ENCODE peak calls at places on chromosomes 5 and 9, in nine cellular contexts. V is AG08396; H is Ammon's horn; M is naive thymus-derived CD8-positive, alpha-beta T cell; D is skeletal muscle cell; J is Peyer's patch; S is effector memory CD8-positive, alpha-beta T cell; Z is activated CD8-positive, alpha-beta T cell treated with anti-CD3 and anti-CD28 coated beads for 36 hours; F is HEK293T. N is an unnamed sample.
A peak's percentile ranks its signal among the peaks of the same experiment; 100 is the strongest.

GRCh38 chr9:119360237-119360636 is 9.0 kb downstream of the BRINP1 start:
- DNase-seq in V (no peak), H (no peak), M (no peak), D (no peak), J (no peak), S (no peak), Z (no peak), F (no peak), N (no peak)

GRCh38 chr9:20212806-20213205 is 409.5 kb downstream of the MLLT3 start:
- DNase-seq in V (no peak), H (peak; percentile 52), M (no peak), D (no peak), J (no peak), S (no peak), Z (no peak), F (no peak), N (no peak)

GRCh38 chr5:173638631-173639030 is 22.2 kb upstream of the BOD1 start:
- DNase-seq in V (no peak), H (no peak), M (no peak), D (no peak), J (no peak), S (no peak), Z (no peak), F (no peak), N (no peak)

GRCh38 chr5:141320225-141321169 is at the start of gene TAF7:
- DNase-seq in V (peak; percentile 97), H (peak; percentile 94), M (peak; percentile 90), D (peak; percentile 74), J (peak; percentile 95), S (peak; percentile 89), Z (peak; percentile 93), F (peak; percentile 92), N (peak; percentile 97)

GRCh38 chr5:68432682-68433081 is 217.1 kb downstream of the PIK3R1 start:
- DNase-seq in V (no peak), H (no peak), M (no peak), D (no peak), J (no peak), S (no peak), Z (peak; percentile 34), F (no peak), N (no peak)

GRCh38 chr5:172959824-172960799 is 888 bp downstream of the RPL26L1 start:
- DNase-seq in V (no peak), H (no peak), M (peak; percentile 3), D (no peak), J (no peak), S (no peak), Z (peak; percentile 27), F (no peak), N (no peak)

GRCh38 chr5:154487541-154487940 is 9.5 kb upstream of the HAND1 start:
- DNase-seq in V (no peak), H (no peak), M (no peak), D (no peak), J (no peak), S (no peak), Z (peak; percentile 77), F (no peak), N (no peak)

GRCh38 chr5:10387690-10388089 is 34.2 kb downstream of the MARCHF6 start:
- DNase-seq in V (no peak), H (no peak), M (no peak), D (peak; percentile 62), J (no peak), S (no peak), Z (no peak), F (no peak), N (no peak)

GRCh38 chr9:115267788-115268187 is 149.8 kb upstream of the TNC start:
- DNase-seq in V (no peak), H (no peak), M (no peak), D (no peak), J (no peak), S (no peak), Z (no peak), F (no peak), N (peak; percentile 30)

GRCh38 chr5:122805481-122805880 is 30.6 kb downstream of the SNX2 start:
- DNase-seq in V (peak; percentile 7), H (no peak), M (no peak), D (peak; percentile 43), J (no peak), S (no peak), Z (no peak), F (no peak), N (peak; percentile 19)

GRCh38 chr5:145072880-145073279 is 762.3 kb downstream of the PRELID2 start:
- DNase-seq in V (no peak), H (no peak), M (no peak), D (no peak), J (no peak), S (no peak), Z (no peak), F (no peak), N (peak; percentile 32)

GRCh38 chr9:95077053-95077765 is 240.3 kb downstream of the FANCC start:
- DNase-seq in V (no peak), H (peak; percentile 79), M (no peak), D (no peak), J (peak; percentile 44), S (no peak), Z (no peak), F (no peak), N (no peak)

GRCh38 chr5:38453506-38453905 is 102.9 kb downstream of the LIFR start:
- DNase-seq in V (no peak), H (peak; percentile 54), M (peak; percentile 47), D (no peak), J (no peak), S (peak; percentile 56), Z (peak; percentile 74), F (no peak), N (no peak)

GRCh38 chr5:158807947-158808346 is 291.8 kb downstream of the EBF1 start:
- DNase-seq in V (no peak), H (no peak), M (no peak), D (no peak), J (no peak), S (no peak), Z (no peak), F (no peak), N (no peak)

GRCh38 chr9:110933350-110934001 is 104.8 kb downstream of the LPAR1 start:
- DNase-seq in V (no peak), H (no peak), M (no peak), D (no peak), J (no peak), S (no peak), Z (no peak), F (no peak), N (no peak)

GRCh38 chr9:12666813-12667212 is 26.4 kb upstream of the TYRP1 start:
- DNase-seq in V (no peak), H (no peak), M (no peak), D (no peak), J (no peak), S (no peak), Z (no peak), F (no peak), N (peak; percentile 49)

GRCh38 chr9:89576404-89576824 is 28.4 kb upstream of the GADD45G start:
- DNase-seq in V (no peak), H (peak; percentile 24), M (peak; percentile 36), D (no peak), J (no peak), S (peak; percentile 12), Z (no peak), F (no peak), N (peak; percentile 38)

GRCh38 chr9:111300140-111300735 is 29.8 kb downstream of the OR2K2 start:
- DNase-seq in V (no peak), H (no peak), M (no peak), D (no peak), J (no peak), S (no peak), Z (no peak), F (no peak), N (no peak)

GRCh38 chr5:101306391-101307137 is 403.5 kb upstream of the ST8SIA4 start:
- DNase-seq in V (no peak), H (no peak), M (no peak), D (no peak), J (no peak), S (no peak), Z (no peak), F (no peak), N (no peak)

GRCh38 chr9:129576546-129577543 is 44.1 kb downstream of the C9orf50 start:
- DNase-seq in V (no peak), H (no peak), M (no peak), D (peak; percentile 47), J (no peak), S (no peak), Z (no peak), F (no peak), N (peak; percentile 56)

GRCh38 chr5:149756354-149756753 is 26.2 kb downstream of the PPARGC1B start:
- DNase-seq in V (no peak), H (no peak), M (no peak), D (no peak), J (no peak), S (no peak), Z (no peak), F (no peak), N (no peak)

GRCh38 chr9:107465467-107466451 is 23.8 kb downstream of the KLF4 start:
- DNase-seq in V (peak; percentile 91), H (peak; percentile 38), M (no peak), D (no peak), J (peak; percentile 72), S (no peak), Z (peak; percentile 44), F (no peak), N (peak; percentile 61)

GRCh38 chr5:135063511-135064234 is 29.6 kb upstream of the PITX1 start:
- DNase-seq in V (no peak), H (no peak), M (no peak), D (no peak), J (no peak), S (no peak), Z (no peak), F (no peak), N (no peak)